ENCODE peak calls at places on chromosomes 3 and 15, in nine cellular contexts. C, M, K, A, U, Y, G, Z and E are unnamed samples.

GRCh38 chr3:78871048-78871447 is 896.8 kb downstream of the ROBO1 start:
- DNase-seq in C (no peak), M (no peak), K (no peak), A (no peak), U (no peak), Y (no peak), G (no peak), Z (no peak), E (no peak)

GRCh38 chr3:190444036-190444435 is 5.7 kb downstream of the TMEM207 start:
- DNase-seq in C (no peak), M (no peak), K (no peak), A (no peak), U (no peak), Y (no peak), G (no peak), Z (no peak), E (no peak)

GRCh38 chr15:52056001-52056400 is 37.0 kb downstream of the MAPK6 start:
- DNase-seq in C (no peak), M (no peak), K (no peak), A (no peak), U (no peak), Y (no peak), G (no peak), Z (no peak), E (no peak)

GRCh38 chr3:178849220-178849910 is 222.2 kb downstream of the ZMAT3 start:
- DNase-seq in C (no peak), M (peak; percentile 65), K (no peak), A (no peak), U (no peak), Y (peak; percentile 74), G (no peak), Z (no peak), E (no peak)

GRCh38 chr15:31136016-31136415 is 34.5 kb upstream of the TRPM1 start:
- DNase-seq in C (no peak), M (no peak), K (no peak), A (no peak), U (no peak), Y (no peak), G (no peak), Z (no peak), E (no peak)

GRCh38 chr3:51680663-51681230 is 9.7 kb downstream of the TEX264 start:
- DNase-seq in C (no peak), M (no peak), K (no peak), A (no peak), U (no peak), Y (peak; percentile 72), G (no peak), Z (no peak), E (no peak)

GRCh38 chr3:177050466-177051237 is 146.6 kb downstream of the TBL1XR1 start:
- DNase-seq in C (no peak), M (peak; percentile 53), K (no peak), A (peak; percentile 29), U (peak; percentile 58), Y (peak; percentile 65), G (peak; percentile 53), Z (no peak), E (peak; percentile 30)

GRCh38 chr15:82063055-82063454 is 17.2 kb upstream of the MEX3B start:
- DNase-seq in C (no peak), M (peak; percentile 32), K (no peak), A (no peak), U (no peak), Y (no peak), G (no peak), Z (no peak), E (no peak)

GRCh38 chr3:119524931-119525662 is 26.8 kb downstream of the TIMMDC1 start:
- DNase-seq in C (no peak), M (no peak), K (no peak), A (no peak), U (no peak), Y (peak; percentile 32), G (no peak), Z (no peak), E (no peak)

GRCh38 chr15:62444104-62445027 is 279.3 kb upstream of the C2CD4B start:
- DNase-seq in C (no peak), M (no peak), K (no peak), A (no peak), U (peak; percentile 93), Y (peak; percentile 85), G (no peak), Z (no peak), E (peak; percentile 82)

GRCh38 chr3:3066378-3066777 is 43.8 kb downstream of the IL5RA start:
- DNase-seq in C (no peak), M (no peak), K (no peak), A (no peak), U (no peak), Y (no peak), G (no peak), Z (no peak), E (no peak)

GRCh38 chr3:31922962-31923361 is 58.1 kb downstream of the OSBPL10 start:
- DNase-seq in C (no peak), M (no peak), K (no peak), A (peak; percentile 9), U (no peak), Y (no peak), G (no peak), Z (no peak), E (no peak)

GRCh38 chr3:133926736-133927542 is 31.3 kb upstream of the RAB6B start:
- DNase-seq in C (no peak), M (no peak), K (no peak), A (no peak), U (no peak), Y (no peak), G (no peak), Z (no peak), E (no peak)

GRCh38 chr3:132225664-132226063 is 91.5 kb upstream of the ACP3 start:
- DNase-seq in C (no peak), M (no peak), K (no peak), A (no peak), U (no peak), Y (no peak), G (no peak), Z (no peak), E (no peak)

GRCh38 chr15:40990789-40991188 is 37.5 kb downstream of the CHAC1 start:
- DNase-seq in C (no peak), M (no peak), K (no peak), A (no peak), U (no peak), Y (no peak), G (no peak), Z (no peak), E (no peak)

GRCh38 chr3:125002414-125002811 is 53.4 kb downstream of the HEG1 start:
- DNase-seq in C (no peak), M (peak; percentile 60), K (no peak), A (no peak), U (no peak), Y (no peak), G (peak; percentile 34), Z (no peak), E (no peak)

GRCh38 chr3:60755094-60755493 is 496.2 kb downstream of the FHIT start:
- DNase-seq in C (no peak), M (peak; percentile 0), K (no peak), A (no peak), U (no peak), Y (no peak), G (no peak), Z (no peak), E (no peak)

GRCh38 chr15:59867436-59867835 is 136.7 kb upstream of the FOXB1 start:
- DNase-seq in C (no peak), M (no peak), K (no peak), A (no peak), U (no peak), Y (no peak), G (no peak), Z (no peak), E (no peak)

GRCh38 chr3:132283440-132283839 is 33.8 kb upstream of the ACP3 start:
- DNase-seq in C (no peak), M (no peak), K (no peak), A (no peak), U (no peak), Y (peak; percentile 7), G (no peak), Z (no peak), E (no peak)

GRCh38 chr15:88913017-88913849 is at the start of gene MFGE8:
- DNase-seq in C (peak; percentile 23), M (no peak), K (peak; percentile 90), A (no peak), U (peak; percentile 25), Y (peak; percentile 83), G (peak; percentile 68), Z (peak; percentile 55), E (no peak)

GRCh38 chr3:58441514-58442450 is 8.2 kb upstream of the PDHB start:
- DNase-seq in C (no peak), M (no peak), K (no peak), A (no peak), U (no peak), Y (no peak), G (no peak), Z (no peak), E (no peak)

GRCh38 chr3:72100626-72101187 is 315.8 kb upstream of the PROK2 start:
- DNase-seq in C (peak; percentile 50), M (peak; percentile 61), K (peak; percentile 92), A (peak; percentile 43), U (peak; percentile 21), Y (peak; percentile 83), G (peak; percentile 83), Z (peak; percentile 78), E (no peak)

GRCh38 chr3:105970283-105970682 is 101.5 kb upstream of the CBLB start:
- DNase-seq in C (no peak), M (no peak), K (no peak), A (no peak), U (peak; percentile 81), Y (peak; percentile 22), G (no peak), Z (no peak), E (no peak)

GRCh38 chr15:51775967-51776816 is 24.8 kb downstream of the TMOD2 start:
- DNase-seq in C (no peak), M (peak; percentile 43), K (no peak), A (no peak), U (no peak), Y (peak; percentile 45), G (peak; percentile 36), Z (peak; percentile 34), E (peak; percentile 56)

GRCh38 chr15:39127151-39127815 is 453.6 kb upstream of the THBS1 start:
- DNase-seq in C (no peak), M (no peak), K (no peak), A (no peak), U (no peak), Y (peak; percentile 52), G (no peak), Z (no peak), E (no peak)

GRCh38 chr3:187737401-187738088 is 7.7 kb downstream of the BCL6 start:
- DNase-seq in C (no peak), M (no peak), K (peak; percentile 88), A (no peak), U (no peak), Y (peak; percentile 64), G (peak; percentile 28), Z (peak; percentile 51), E (no peak)